ENCODE peak calls at places on chromosomes 4 and X, in five cellular contexts. F, K, W, Q and D are unnamed samples.

GRCh38 chrX:13755254-13755653 is 20.7 kb downstream of the OFD1 start:
- ATAC-seq in F (no peak), K (no peak), W (no peak), Q (peak), D (no peak)

GRCh38 chr4:121408-122084 is 2.8 kb upstream of the ZNF718 start:
- ATAC-seq in F (no peak), K (peak), W (no peak), Q (peak), D (peak)

GRCh38 chr4:128371004-128371777 is 83.6 kb upstream of the PGRMC2 start:
- ATAC-seq in F (no peak), K (no peak), W (peak), Q (no peak), D (no peak)

GRCh38 chrX:38156838-38157237 is 63.8 kb downstream of the SRPX start:
- ATAC-seq in F (no peak), K (no peak), W (no peak), Q (no peak), D (no peak)

GRCh38 chr4:26217961-26218676 is 102.7 kb upstream of the RBPJ start:
- ATAC-seq in F (no peak), K (no peak), W (no peak), Q (no peak), D (no peak)

GRCh38 chr4:186134254-186134653 is 29.8 kb downstream of the FAM149A start:
- ATAC-seq in F (no peak), K (no peak), W (no peak), Q (no peak), D (peak)

GRCh38 chrX:107747596-107748161 is 27.9 kb downstream of the TSC22D3 start:
- ATAC-seq in F (peak), K (no peak), W (peak), Q (no peak), D (no peak)

GRCh38 chrX:153455571-153455970 is 9.7 kb upstream of the TREX2 start:
- ATAC-seq in F (no peak), K (no peak), W (no peak), Q (no peak), D (no peak)

GRCh38 chr4:158850800-158851644 is 82.2 kb downstream of the FNIP2 start:
- ATAC-seq in F (no peak), K (no peak), W (peak), Q (no peak), D (no peak)

GRCh38 chr4:55770662-55771061 is 48.9 kb upstream of the EXOC1L start:
- ATAC-seq in F (peak), K (no peak), W (no peak), Q (no peak), D (no peak)

GRCh38 chrX:31070057-31070468 is 1.8 kb downstream of the FTHL17 start:
- ATAC-seq in F (no peak), K (peak), W (no peak), Q (peak), D (peak)

GRCh38 chr4:47031011-47031678 is at the start of gene GABRB1:
- ATAC-seq in F (no peak), K (no peak), W (peak), Q (peak), D (no peak)

GRCh38 chrX:2584216-2584615 is 83.4 kb upstream of the DHRSX start:
- ATAC-seq in F (no peak), K (no peak), W (no peak), Q (no peak), D (no peak)

GRCh38 chrX:42955349-42955748 is 177.4 kb upstream of the PPP1R2C start:
- ATAC-seq in F (no peak), K (no peak), W (no peak), Q (no peak), D (no peak)

GRCh38 chrX:39614680-39614998 is 483.1 kb downstream of the BCOR start:
- ATAC-seq in F (no peak), K (no peak), W (no peak), Q (no peak), D (no peak)

GRCh38 chrX:71302461-71303213 is 1.1 kb downstream of the ITGB1BP2 start:
- ATAC-seq in F (peak), K (no peak), W (peak), Q (no peak), D (peak)

GRCh38 chrX:19678941-19679340 is 163.6 kb upstream of the MAP3K15 start:
- ATAC-seq in F (peak), K (peak), W (no peak), Q (peak), D (peak)

GRCh38 chr4:52600275-52600674 is 58.8 kb downstream of the USP46 start:
- ATAC-seq in F (no peak), K (no peak), W (no peak), Q (no peak), D (no peak)

GRCh38 chr4:80540349-80540748 is 204.8 kb downstream of the CFAP299 start:
- ATAC-seq in F (no peak), K (no peak), W (peak), Q (peak), D (peak)

GRCh38 chr4:93684571-93684970 is 144.0 kb upstream of the ATOH1 start:
- ATAC-seq in F (no peak), K (no peak), W (no peak), Q (no peak), D (no peak)

GRCh38 chr4:150259861-150260567 is 181.8 kb downstream of the DCLK2 start:
- ATAC-seq in F (no peak), K (no peak), W (no peak), Q (no peak), D (no peak)